ENCODE peak calls at places on chromosomes 12 and 14, in four cellular contexts. P, J, Y and H are unnamed samples.

GRCh38 chr12:58588771-58589170 is 331.5 kb downstream of the LRIG3 start:
- DNase-seq in P (no peak), J (no peak), Y (no peak), H (no peak)

GRCh38 chr12:87425942-87426554 is 603.2 kb downstream of the C12orf50 start:
- DNase-seq in P (no peak), J (no peak), Y (no peak), H (no peak)

GRCh38 chr12:2011641-2012607 is 7.7 kb upstream of the DCP1B start:
- DNase-seq in P (no peak), J (no peak), Y (no peak), H (no peak)

GRCh38 chr14:39841088-39841487 is 408.9 kb upstream of the FBXO33 start:
- DNase-seq in P (no peak), J (no peak), Y (no peak), H (no peak)

GRCh38 chr12:49854976-49855375 is 12.1 kb upstream of the BCDIN3D start:
- DNase-seq in P (no peak), J (no peak), Y (no peak), H (no peak)

GRCh38 chr12:122022393-122023338 is 982 bp downstream of the BCL7A start:
- DNase-seq in P (no peak), J (no peak), Y (peak), H (no peak)

GRCh38 chr12:100986595-100987547 is 192.3 kb downstream of the ANO4 start:
- DNase-seq in P (no peak), J (no peak), Y (no peak), H (no peak)

GRCh38 chr14:56490379-56490778 is 89.2 kb upstream of the TMEM260 start:
- DNase-seq in P (peak), J (no peak), Y (no peak), H (no peak)

GRCh38 chr12:83322816-83323215 is 636.1 kb downstream of the TMTC2 start:
- DNase-seq in P (no peak), J (no peak), Y (no peak), H (no peak)

GRCh38 chr12:107448198-107448597 is 237.4 kb upstream of the PWP1 start:
- DNase-seq in P (no peak), J (no peak), Y (no peak), H (no peak)

GRCh38 chr14:67570453-67570852 is 29.6 kb downstream of the PIGH start:
- DNase-seq in P (no peak), J (no peak), Y (no peak), H (no peak)

GRCh38 chr12:65892905-65893304 is 68.6 kb downstream of the HMGA2 start:
- DNase-seq in P (peak), J (no peak), Y (no peak), H (no peak)

GRCh38 chr14:32352631-32353030 is 23.5 kb downstream of the AKAP6 start:
- DNase-seq in P (no peak), J (no peak), Y (no peak), H (no peak)

GRCh38 chr12:56071648-56072047 is 8.3 kb upstream of the ERBB3 start:
- DNase-seq in P (no peak), J (peak), Y (no peak), H (no peak)

GRCh38 chr12:32457251-32458025 is 58.1 kb downstream of the FGD4 start:
- DNase-seq in P (no peak), J (no peak), Y (no peak), H (no peak)

GRCh38 chr12:124764870-124765570 is 98.6 kb downstream of the SCARB1 start:
- DNase-seq in P (no peak), J (peak), Y (no peak), H (no peak)

GRCh38 chr12:79058342-79058741 is 193.8 kb downstream of the SYT1 start:
- DNase-seq in P (peak), J (no peak), Y (no peak), H (no peak)